ENCODE peak calls at places on chromosomes 13 and 19, in five cellular contexts. B is AG04449, V is RWPE2, M is NB4, Y is mesenchymal stem cell. R is an unnamed sample.

GRCh38 chr13:20400774-20401173 is 124.9 kb downstream of the CRYL1 start:
- DNase-seq in B (peak), V (no peak), Y (peak), M (peak), R (no peak)

GRCh38 chr19:11069451-11070009 is 19.7 kb upstream of the LDLR start:
- DNase-seq in V (no peak), B (no peak), M (peak), Y (no peak), R (peak)

GRCh38 chr19:10762656-10763055 is 44.8 kb downstream of the DNM2 start:
- DNase-seq in Y (no peak), B (no peak), M (no peak), V (no peak), R (peak)

GRCh38 chr19:579842-580155 is 7.4 kb downstream of the BSG start:
- DNase-seq in Y (no peak), M (no peak), B (no peak), V (no peak), R (no peak)

GRCh38 chr19:32459199-32459865 is 53.8 kb downstream of the DPY19L3 start:
- DNase-seq in V (no peak), M (no peak), B (no peak), Y (no peak), R (no peak)

GRCh38 chr19:31280266-31281006 is 68.8 kb downstream of the TSHZ3 start:
- DNase-seq in Y (no peak), M (no peak), V (no peak), B (no peak), R (no peak)

GRCh38 chr13:39783051-39783450 is 127.6 kb downstream of the COG6 start:
- DNase-seq in Y (no peak), M (no peak), B (no peak), V (no peak), R (no peak)

GRCh38 chr19:54469496-54469934 is 3.6 kb downstream of the CDC42EP5 start:
- DNase-seq in Y (no peak), B (no peak), V (no peak), M (no peak), R (peak)

GRCh38 chr13:20264271-20265018 is 32.3 kb upstream of the GJB6 start:
- DNase-seq in M (no peak), B (no peak), Y (no peak), V (no peak), R (no peak)

GRCh38 chr19:41299755-41300089 is 10.2 kb upstream of the CCDC97 start:
- DNase-seq in B (no peak), M (no peak), V (no peak), Y (peak), R (no peak)

GRCh38 chr13:107373551-107373950 is 805.6 kb upstream of the ARGLU1 start:
- DNase-seq in V (no peak), M (peak), B (no peak), Y (peak), R (peak)

GRCh38 chr13:48775285-48775684 is 121.6 kb downstream of the CYSLTR2 start:
- DNase-seq in V (no peak), Y (no peak), B (peak), M (no peak), R (no peak)

GRCh38 chr19:4316940-4317339 is 12.5 kb downstream of the FSD1 start:
- DNase-seq in V (no peak), Y (peak), M (no peak), B (no peak), R (peak)

GRCh38 chr13:81927347-81927746 is 1586.4 kb upstream of the SPRY2 start:
- DNase-seq in V (no peak), B (no peak), Y (peak), M (no peak), R (no peak)

GRCh38 chr19:14530005-14530348 is 583 bp downstream of the TECR start:
- DNase-seq in B (no peak), V (no peak), M (peak), Y (no peak), R (no peak)

GRCh38 chr19:14059093-14059480 is 2.8 kb downstream of the PALM3 start:
- DNase-seq in M (no peak), Y (no peak), B (no peak), V (no peak), R (peak)

GRCh38 chr13:113411216-113412023 is 41.9 kb downstream of the ADPRHL1 start:
- DNase-seq in B (peak), M (peak), Y (peak), V (peak), R (peak)

GRCh38 chr13:44331912-44332840 is 41.4 kb upstream of the SERP2 start:
- DNase-seq in M (peak), V (no peak), B (peak), Y (peak), R (peak)

GRCh38 chr19:5987077-5987818 is 9.3 kb upstream of the RANBP3 start:
- DNase-seq in Y (peak), M (peak), V (no peak), B (peak), R (peak)

GRCh38 chr13:25744176-25744575 is 307.6 kb downstream of the SHISA2 start:
- DNase-seq in V (no peak), B (no peak), Y (no peak), M (no peak), R (no peak)

GRCh38 chr13:30159446-30159839 is 147.9 kb downstream of the KATNAL1 start:
- DNase-seq in M (peak), V (no peak), Y (peak), B (peak), R (no peak)

GRCh38 chr13:35157143-35157755 is 215.2 kb downstream of the NBEA start:
- DNase-seq in Y (peak), V (no peak), B (no peak), M (peak), R (peak)

GRCh38 chr19:40530091-40530901 is 46.4 kb upstream of the SHKBP1 start:
- DNase-seq in B (no peak), M (no peak), V (no peak), Y (no peak), R (peak)

DNA sequence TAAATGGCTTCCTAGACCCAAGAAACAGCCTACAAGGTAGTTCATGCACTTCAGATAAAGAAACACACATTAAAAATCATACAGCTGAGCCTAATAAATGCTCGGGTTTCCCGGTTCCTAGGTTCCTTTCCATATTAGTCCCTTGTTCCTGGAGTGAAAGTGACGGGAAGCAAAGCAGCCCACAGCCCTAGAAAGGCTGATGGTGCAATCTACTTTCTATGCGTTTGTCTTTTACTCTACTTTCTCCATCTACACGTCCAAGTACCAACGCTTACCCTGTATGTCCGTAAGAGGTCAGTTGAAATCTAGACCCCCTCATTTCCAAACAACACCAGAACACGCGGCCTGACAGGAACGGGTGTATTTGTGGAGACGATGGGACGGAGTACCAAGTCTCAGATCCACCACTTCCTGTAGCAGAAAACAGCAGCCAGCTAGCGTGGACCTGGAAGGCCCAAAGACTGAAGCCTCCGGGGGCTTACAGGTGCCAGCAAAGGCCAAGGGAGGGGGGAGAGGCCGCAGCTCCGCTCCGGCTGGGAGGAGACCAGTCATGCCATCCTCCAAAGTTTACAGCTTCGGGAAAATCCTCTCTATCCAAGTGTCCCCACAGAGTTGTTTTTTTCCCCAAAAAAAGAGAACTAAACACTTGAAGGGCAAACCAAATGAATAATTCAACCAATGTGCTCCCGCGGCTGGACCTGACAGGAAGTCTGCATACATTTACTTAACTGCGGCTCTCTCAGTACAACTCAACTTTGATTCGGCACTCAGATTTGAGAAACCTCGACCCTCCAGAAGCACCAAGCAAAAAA is 34.1 kb downstream of the STK24 start:
- DNase-seq in M (peak), Y (no peak), B (no peak), V (no peak), R (no peak)
- H3K4me3 ChIP-seq in M (no peak), Y (no peak), B (no peak), V (no peak), R (no peak)

GRCh38 chr13:111850458-111850857 is 216.5 kb upstream of the SOX1 start:
- DNase-seq in B (no peak), Y (no peak), V (no peak), M (no peak), R (no peak)
- H3K4me3 ChIP-seq in B (no peak), Y (no peak), V (no peak), M (no peak), R (no peak)

DNA sequence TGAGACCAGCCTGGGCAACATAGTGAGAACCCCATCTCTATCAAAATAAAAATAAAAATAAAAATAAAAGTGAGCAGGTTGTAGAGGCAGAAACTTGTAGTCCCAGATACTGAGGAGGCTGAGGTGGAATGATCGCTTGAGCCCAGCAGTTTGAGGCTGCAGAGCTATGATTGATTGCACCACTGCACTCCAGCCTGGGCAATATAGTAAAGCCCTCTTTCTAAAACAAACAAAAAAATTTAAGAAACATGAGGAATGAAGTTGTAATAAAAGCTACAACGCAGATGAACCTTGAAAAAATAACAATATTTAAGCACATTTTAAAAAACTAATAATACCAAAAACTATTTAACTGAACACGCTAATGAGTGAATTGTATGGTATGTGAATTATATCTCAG is 919.3 kb downstream of the UQCRFS1 start:
- DNase-seq in B (no peak), Y (no peak), V (no peak), M (no peak), R (no peak)
- H3K4me3 ChIP-seq in B (no peak), Y (no peak), V (no peak), M (no peak), R (no peak)

GRCh38 chr19:50416815-50417137 is 2.0 kb upstream of the SPIB start:
- DNase-seq in M (no peak), V (no peak), Y (no peak), B (no peak), R (no peak)

GRCh38 chr19:50415661-50416033 is 3.1 kb upstream of the SPIB start:
- DNase-seq in Y (no peak), B (no peak), M (peak), V (no peak), R (peak)

GRCh38 chr19:50416034-50416814 is 2.5 kb upstream of the SPIB start:
- DNase-seq in B (no peak), V (no peak), M (no peak), Y (no peak), R (peak)

GRCh38 chr19:50413531-50413930 is 5.2 kb upstream of the SPIB start:
- DNase-seq in V (no peak), B (no peak), M (no peak), Y (no peak), R (peak)

DNA sequence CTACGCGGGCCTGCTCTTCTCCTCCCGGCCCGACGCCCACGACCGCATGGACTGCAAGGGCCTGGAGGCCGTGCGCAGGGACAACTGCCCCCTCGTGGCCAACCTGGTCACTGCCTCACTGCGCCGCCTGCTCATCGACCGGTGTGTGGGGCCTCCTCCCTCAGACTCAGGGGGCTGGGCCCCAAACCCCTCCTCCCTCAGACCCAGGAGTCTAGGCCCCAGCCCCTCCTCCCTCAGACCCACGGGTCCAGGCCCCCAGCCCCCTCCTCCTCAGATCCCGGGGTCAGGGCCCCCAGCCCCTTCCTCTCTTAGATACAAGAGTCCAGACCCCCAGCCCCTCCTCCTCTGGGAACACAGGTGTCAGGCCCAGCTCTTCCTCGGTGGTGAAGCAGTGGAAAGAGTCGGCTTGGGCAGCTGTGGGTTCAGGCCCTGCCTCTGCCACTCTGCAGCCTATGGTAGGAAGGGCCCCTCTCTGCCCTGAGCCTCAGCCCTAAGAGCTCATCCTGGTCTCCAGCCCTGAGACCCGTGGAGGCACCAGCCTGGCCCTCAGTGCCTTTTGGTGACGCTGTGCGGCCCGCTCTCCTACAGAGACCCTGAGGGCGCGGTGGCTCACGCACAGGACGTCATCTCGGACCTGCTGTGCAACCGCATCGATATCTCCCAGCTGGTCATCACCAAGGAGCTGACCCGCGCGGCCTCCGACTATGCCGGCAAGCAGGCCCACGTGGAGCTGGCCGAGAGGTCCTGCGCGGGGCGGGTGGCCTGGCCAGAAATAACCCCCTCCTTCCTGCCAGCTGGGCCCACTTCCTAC is 3.7 kb upstream of the SPIB start:
- DNase-seq in V (no peak), Y (peak), M (peak), B (no peak), R (peak)
- H3K4me3 ChIP-seq in V (no peak), Y (no peak), M (no peak), B (no peak), R (no peak)

GRCh38 chr19:3029070-3029923 is at the start of gene TLE2:
- DNase-seq in Y (no peak), B (no peak), V (no peak), M (no peak), R (peak)

GRCh38 chr19:3028305-3029069 is 593 bp downstream of the TLE2 start:
- DNase-seq in M (no peak), V (no peak), B (no peak), Y (no peak), R (peak)

GRCh38 chr19:3026768-3027167 is 2.3 kb downstream of the TLE2 start:
- DNase-seq in M (no peak), B (no peak), Y (no peak), V (no peak), R (no peak)

GRCh38 chr19:3027292-3027691 is 1.8 kb downstream of the TLE2 start:
- DNase-seq in Y (no peak), M (no peak), V (no peak), B (no peak), R (no peak)

DNA sequence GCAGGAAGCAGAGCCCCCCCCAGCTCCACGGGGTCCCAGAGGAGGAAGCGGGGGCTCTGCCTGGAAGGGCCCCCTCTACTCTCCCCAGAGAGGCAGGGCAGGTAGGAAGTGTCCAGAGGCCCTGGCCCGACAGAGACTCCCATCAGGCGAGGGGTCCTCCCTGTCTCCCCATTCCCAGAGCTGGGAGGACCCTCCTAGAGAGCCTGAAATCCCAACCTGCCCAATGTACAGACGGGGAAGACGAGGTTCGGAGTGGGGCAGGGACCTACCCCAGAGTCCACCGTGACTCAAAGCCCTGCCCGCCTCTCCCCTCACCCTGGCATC is 1.1 kb downstream of the TLE2 start:
- DNase-seq in V (no peak), Y (no peak), M (no peak), B (no peak), R (peak)
- H3K4me3 ChIP-seq in V (no peak), Y (no peak), M (no peak), B (no peak), R (peak)

DNA sequence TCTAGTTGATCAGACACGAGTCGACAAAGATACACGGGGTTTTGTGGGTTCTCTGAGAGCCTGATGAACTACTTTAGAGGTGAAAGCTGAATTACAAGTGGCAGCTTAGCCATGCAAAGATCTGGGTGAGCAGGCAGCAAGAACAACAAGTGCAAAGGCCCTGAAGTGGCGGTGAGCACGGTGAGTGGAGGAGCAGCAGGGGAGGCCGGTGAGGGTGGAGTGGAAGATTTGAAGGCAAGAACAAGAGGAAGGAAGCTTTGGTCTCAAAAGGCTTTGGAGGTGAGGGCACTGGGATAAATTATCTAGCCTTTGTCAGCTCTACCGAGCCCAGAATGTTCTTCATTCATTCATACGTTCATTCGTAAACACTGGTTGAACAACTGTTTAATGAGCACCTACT is 1.4 kb downstream of the ZNF865 start:
- DNase-seq in Y (no peak), M (no peak), B (no peak), V (no peak), R (no peak)
- H3K4me3 ChIP-seq in Y (no peak), M (peak), B (peak), V (peak), R (no peak)

GRCh38 chr19:19491321-19492025 is 23.9 kb downstream of the TSSK6 start:
- DNase-seq in V (no peak), Y (no peak), B (no peak), M (no peak), R (peak)

GRCh38 chr19:19488875-19489690 is 26.3 kb downstream of the TSSK6 start:
- DNase-seq in V (peak), B (peak), Y (peak), M (peak), R (peak)

GRCh38 chr19:19492026-19492610 is 23.2 kb downstream of the TSSK6 start:
- DNase-seq in V (no peak), Y (no peak), B (no peak), M (no peak), R (no peak)

GRCh38 chr19:19489804-19490204 is 25.5 kb downstream of the TSSK6 start:
- DNase-seq in Y (no peak), M (no peak), B (no peak), V (no peak), R (no peak)

DNA sequence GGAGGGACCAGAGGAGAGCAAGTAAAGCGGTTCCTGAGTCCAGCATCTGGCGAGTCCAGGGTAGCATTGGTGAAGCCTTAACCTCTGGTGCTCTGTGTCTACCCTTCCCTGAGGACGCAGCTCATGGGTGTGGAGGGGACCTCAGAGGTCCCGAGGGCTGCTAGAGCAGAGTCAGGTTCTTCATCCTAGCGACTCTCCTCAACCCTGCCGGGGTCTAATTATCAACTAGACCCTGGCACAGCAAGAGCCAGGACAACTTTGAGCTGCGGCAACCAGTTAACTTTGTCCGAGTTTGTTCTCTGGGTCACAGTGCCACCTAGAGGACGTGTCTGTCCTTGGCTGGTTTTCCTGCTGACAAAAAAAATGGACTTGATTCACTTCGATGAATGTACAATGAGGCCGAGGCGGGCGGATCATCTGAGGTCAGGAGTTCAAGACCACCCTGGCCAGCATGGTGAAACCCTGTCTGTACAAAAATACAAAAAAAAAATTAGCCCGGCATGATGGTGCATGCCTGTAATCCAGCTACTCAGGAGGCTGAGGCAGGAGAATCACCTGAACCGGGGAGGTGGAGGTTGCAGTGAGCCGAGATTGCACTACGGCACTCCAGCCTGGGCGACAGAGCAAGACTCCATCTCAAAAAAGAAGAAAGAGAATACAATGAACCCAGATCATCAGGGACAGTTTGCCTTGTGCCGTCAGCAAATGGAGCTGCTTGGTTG is 24.9 kb downstream of the TSSK6 start:
- DNase-seq in Y (peak), M (peak), V (no peak), B (peak), R (peak)
- H3K4me3 ChIP-seq in Y (no peak), M (no peak), V (no peak), B (no peak), R (no peak)

DNA sequence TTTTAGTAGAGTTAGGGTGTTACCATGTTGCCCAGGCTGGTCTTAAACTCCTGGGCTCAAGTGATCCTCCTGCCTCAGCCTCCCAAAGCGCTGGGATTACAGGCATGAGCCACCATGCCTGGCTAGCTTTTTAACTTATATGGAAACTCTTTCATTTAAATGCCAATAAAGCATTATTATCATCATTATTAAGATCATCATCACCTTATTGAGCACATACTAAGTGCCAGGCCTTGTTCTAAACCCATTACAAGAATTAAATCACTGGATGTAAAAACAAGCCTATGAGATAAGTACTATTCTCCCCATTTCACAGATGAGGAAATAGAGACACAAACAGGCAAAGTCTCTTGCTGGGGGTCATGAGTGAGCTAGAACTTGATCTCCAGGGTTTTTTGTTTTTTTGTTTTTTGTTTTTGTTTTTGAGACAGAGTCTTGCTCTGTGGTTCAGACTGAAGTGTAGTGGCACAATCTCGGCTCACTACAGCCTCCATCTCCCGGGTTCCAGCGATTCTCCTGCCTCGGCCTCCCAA is 1.3 kb downstream of the GMFG start:
- DNase-seq in M (no peak), V (no peak), B (no peak), Y (no peak), R (no peak)
- H3K4me3 ChIP-seq in M (peak), V (no peak), B (no peak), Y (no peak), R (no peak)

R was measured in H7.